ENCODE peak calls at places on chromosomes 12 and 14, in seven cellular contexts. I is lower lobe of right lung, D is psoas muscle, R is spleen, F is thyroid gland, T is uterus, Y is mesenchymal stem cell. N is an unnamed sample. For H3K4me1, the result is how much of the 10 kb centered on the place peaks cover.

GRCh38 chr14:100155049-100155621 is 4.3 kb downstream of the DEGS2 start:
- DNase-seq in I (no peak), D (no peak), R (no peak), F (peak), T (no peak), Y (no peak), N (no peak)

GRCh38 chr14:37616853-37617252 is 21.4 kb downstream of the TTC6 start:
- DNase-seq in I (no peak), D (no peak), R (no peak), F (no peak), T (no peak), Y (no peak), N (no peak)

GRCh38 chr12:130835011-130835410 is 4.0 kb downstream of the STX2 start:
- DNase-seq in I (no peak), D (no peak), R (no peak), F (no peak), T (no peak), Y (no peak), N (no peak)

GRCh38 chr14:100370003-100370402 is 46.9 kb downstream of the SLC25A47 start:
- DNase-seq in I (no peak), D (no peak), R (no peak), F (no peak), T (no peak), Y (no peak), N (no peak)

GRCh38 chr14:53608369-53608768 is 348.3 kb downstream of the BMP4 start:
- DNase-seq in I (no peak), D (no peak), R (no peak), F (no peak), T (no peak), Y (no peak), N (no peak)

GRCh38 chr14:52550661-52551060 is 1.6 kb downstream of the TXNDC16 start:
- DNase-seq in I (no peak), D (no peak), R (no peak), F (no peak), T (no peak), Y (no peak), N (no peak)

GRCh38 chr14:92649934-92650545 is 98.4 kb downstream of the LGMN start:
- DNase-seq in I (peak), D (peak), R (no peak), F (peak), T (peak), Y (peak), N (peak)

GRCh38 chr12:110234197-110235154 is 46.6 kb upstream of the ATP2A2 start:
- DNase-seq in I (no peak), D (no peak), R (no peak), F (no peak), T (no peak), Y (peak), N (no peak)

GRCh38 chr12:93163260-93164036 is 214.3 kb upstream of the NUDT4 start:
- DNase-seq in I (no peak), D (no peak), R (no peak), F (no peak), T (no peak), Y (no peak), N (no peak)

GRCh38 chr12:130909111-130909510 is 37.2 kb downstream of the RAN start:
- DNase-seq in I (no peak), D (no peak), R (no peak), F (no peak), T (no peak), Y (no peak), N (no peak)

GRCh38 chr12:11553871-11554533 is 95.5 kb upstream of the ETV6 start:
- DNase-seq in I (no peak), D (no peak), R (no peak), F (peak), T (no peak), Y (peak), N (no peak)

GRCh38 chr12:121653999-121654398 is 15.5 kb downstream of the MORN3 start:
- DNase-seq in I (no peak), D (no peak), R (no peak), F (no peak), T (no peak), Y (no peak), N (no peak)
- H3K4me1 ChIP-seq in I (under half), D (under half), R (under half), F (under half), T (under half), Y (under half), N (under half)

DNA sequence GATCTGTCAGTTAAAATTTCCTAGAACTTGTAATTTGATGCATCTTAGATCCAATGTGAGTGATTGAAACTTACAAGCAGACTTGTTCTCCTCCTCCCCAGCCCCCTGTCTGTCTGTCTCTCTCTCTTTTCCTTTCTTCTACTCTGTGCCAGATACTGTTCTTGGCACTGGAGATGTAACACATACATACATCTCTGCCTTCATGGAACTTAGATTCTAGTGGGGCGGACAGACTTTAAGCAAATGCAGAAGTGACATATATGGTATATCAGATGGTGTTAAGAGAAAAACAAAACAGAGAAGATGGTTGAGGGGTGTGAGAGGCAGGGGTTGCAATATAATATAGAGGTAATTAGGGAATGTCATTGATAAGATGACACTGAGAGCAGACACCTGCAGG is 6.6 kb downstream of the CHST11 start:
- DNase-seq in I (no peak), D (no peak), R (no peak), F (no peak), T (no peak), Y (no peak), N (no peak)
- H3K4me3 ChIP-seq in I (no peak), D (no peak), R (peak), F (no peak), T (no peak), Y (no peak), N (no peak)

DNA sequence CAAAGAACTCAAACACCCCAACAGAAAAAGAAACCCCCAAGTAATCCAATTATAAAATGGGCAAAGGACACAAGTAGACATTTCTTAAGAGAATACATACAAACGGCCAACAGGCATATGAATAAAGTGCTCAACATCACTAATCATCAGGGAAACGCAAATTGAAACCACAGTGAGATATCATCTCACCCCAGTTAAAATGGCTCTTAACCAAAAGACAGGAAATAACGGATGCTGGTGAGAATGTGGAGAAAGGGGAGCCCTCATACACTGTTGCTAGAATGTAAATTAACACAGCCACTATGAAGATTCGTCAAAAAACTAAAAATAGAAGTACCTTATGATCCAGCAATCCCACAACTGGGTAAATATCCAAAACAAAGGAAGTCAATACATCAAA is 52.4 kb downstream of the CLMN start:
- DNase-seq in I (no peak), D (no peak), R (no peak), F (no peak), T (no peak), Y (no peak), N (no peak)
- H3K4me1 ChIP-seq in I (under half), D (under half), R (under half), F (under half), T (under half), Y (under half), N (under half)

DNA sequence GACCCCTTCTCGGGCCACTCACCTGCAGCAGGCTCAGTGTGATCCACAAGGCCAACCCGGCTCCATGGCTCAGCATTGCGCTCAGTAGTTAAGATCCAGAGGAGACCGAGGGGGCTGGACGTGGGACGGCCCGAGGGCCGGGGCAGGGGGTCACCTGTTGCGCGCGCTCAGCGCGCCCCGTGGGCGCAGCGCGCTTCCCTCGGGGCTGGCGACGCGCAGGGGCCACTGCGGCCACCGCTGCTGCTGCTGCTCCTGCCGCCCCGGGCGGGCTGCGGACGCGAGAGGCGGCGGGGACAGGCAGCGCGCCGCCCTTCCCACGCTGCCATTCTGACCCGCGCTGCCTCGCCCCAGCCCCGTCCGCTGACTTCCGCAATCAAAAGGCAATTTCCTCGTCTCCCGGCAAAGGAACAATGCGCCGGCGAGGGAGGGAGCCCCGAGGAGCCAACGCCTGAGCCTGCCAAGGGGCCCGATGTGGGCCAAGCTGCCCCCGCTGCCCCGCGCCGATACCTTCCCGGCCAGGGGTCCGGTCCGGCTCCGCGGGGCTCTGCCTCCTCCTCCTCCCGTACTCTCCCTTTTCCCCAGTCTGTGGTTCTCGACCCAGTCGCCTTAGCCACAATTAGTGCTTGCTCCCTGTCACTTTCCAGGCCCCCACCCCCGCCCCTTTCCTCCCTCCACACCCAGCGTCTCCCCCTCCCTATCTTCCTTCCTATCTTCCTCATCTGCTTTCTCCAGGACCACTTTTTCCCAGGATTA is 27.3 kb downstream of the PTPRB start:
- DNase-seq in I (peak), D (peak), R (peak), F (peak), T (peak), Y (peak), N (peak)
- H3K4me3 ChIP-seq in I (peak), D (peak), R (peak), F (no peak), T (peak), Y (peak), N (peak)